ENCODE peak calls at places on chromosomes 13 and 19, in six cellular contexts. One of them, this sample, is unnamed. For H3K4me1, the result is how much of the 10 kb centered on the place peaks cover.

GRCh38 chr13:67238277-67238859 is 8.2 kb upstream of the PCDH9 start:
- DNase-seq in colonic mucosa: no peak
- DNase-seq in CD4-positive, alpha-beta memory T cell: no peak
- DNase-seq in heart right ventricle: no peak
- DNase-seq in esophagus squamous epithelium: no peak
- DNase-seq in left lung: no peak
- DNase-seq in this sample: peak

GRCh38 chr19:8204961-8205360 is 4.2 kb upstream of the CERS4 start:
- DNase-seq in colonic mucosa: no peak
- DNase-seq in esophagus squamous epithelium: no peak
- DNase-seq in heart right ventricle: no peak
- DNase-seq in CD4-positive, alpha-beta memory T cell: no peak
- DNase-seq in left lung: peak
- DNase-seq in this sample: no peak

GRCh38 chr13:28636677-28637317 is 22.1 kb upstream of the POMP start:
- DNase-seq in colonic mucosa: peak
- DNase-seq in esophagus squamous epithelium: peak
- DNase-seq in heart right ventricle: peak
- DNase-seq in left lung: no peak
- DNase-seq in CD4-positive, alpha-beta memory T cell: peak
- DNase-seq in this sample: peak

GRCh38 chr19:36604656-36605100 is 435 bp upstream of the ZNF382 start:
- DNase-seq in colonic mucosa: peak
- DNase-seq in esophagus squamous epithelium: no peak
- DNase-seq in left lung: peak
- DNase-seq in heart right ventricle: peak
- DNase-seq in CD4-positive, alpha-beta memory T cell: peak
- DNase-seq in this sample: peak

GRCh38 chr19:5492813-5493409 is 37.7 kb downstream of the ZNRF4 start:
- DNase-seq in colonic mucosa: no peak
- DNase-seq in left lung: no peak
- DNase-seq in esophagus squamous epithelium: no peak
- DNase-seq in heart right ventricle: no peak
- DNase-seq in CD4-positive, alpha-beta memory T cell: no peak
- DNase-seq in this sample: no peak

GRCh38 chr13:70183041-70183440 is 74.8 kb upstream of the KLHL1 start:
- DNase-seq in left lung: no peak
- DNase-seq in heart right ventricle: no peak
- DNase-seq in colonic mucosa: no peak
- DNase-seq in esophagus squamous epithelium: no peak
- DNase-seq in CD4-positive, alpha-beta memory T cell: no peak
- DNase-seq in this sample: no peak

GRCh38 chr19:46975918-46976782 is 43.5 kb upstream of the NPAS1 start:
- DNase-seq in CD4-positive, alpha-beta memory T cell: no peak
- DNase-seq in esophagus squamous epithelium: no peak
- DNase-seq in heart right ventricle: peak
- DNase-seq in colonic mucosa: peak
- DNase-seq in left lung: peak
- DNase-seq in this sample: no peak

GRCh38 chr19:6519289-6519688 is 11.5 kb upstream of the TNFSF9 start:
- DNase-seq in CD4-positive, alpha-beta memory T cell: no peak
- DNase-seq in heart right ventricle: no peak
- DNase-seq in esophagus squamous epithelium: no peak
- DNase-seq in colonic mucosa: no peak
- DNase-seq in left lung: no peak
- DNase-seq in this sample: no peak

GRCh38 chr19:3682741-3683404 is 17.4 kb downstream of the PIP5K1C start:
- DNase-seq in colonic mucosa: no peak
- DNase-seq in esophagus squamous epithelium: no peak
- DNase-seq in left lung: no peak
- DNase-seq in heart right ventricle: no peak
- DNase-seq in CD4-positive, alpha-beta memory T cell: no peak
- DNase-seq in this sample: no peak

GRCh38 chr13:71867101-71867814 is at the start of gene DACH1:
- DNase-seq in heart right ventricle: peak
- DNase-seq in CD4-positive, alpha-beta memory T cell: peak
- DNase-seq in left lung: peak
- DNase-seq in colonic mucosa: peak
- DNase-seq in esophagus squamous epithelium: peak
- DNase-seq in this sample: peak

GRCh38 chr13:104773775-104774174 is 1707.6 kb upstream of the SLC10A2 start:
- DNase-seq in heart right ventricle: no peak
- DNase-seq in esophagus squamous epithelium: no peak
- DNase-seq in colonic mucosa: no peak
- DNase-seq in CD4-positive, alpha-beta memory T cell: peak
- DNase-seq in left lung: no peak
- DNase-seq in this sample: peak

DNA sequence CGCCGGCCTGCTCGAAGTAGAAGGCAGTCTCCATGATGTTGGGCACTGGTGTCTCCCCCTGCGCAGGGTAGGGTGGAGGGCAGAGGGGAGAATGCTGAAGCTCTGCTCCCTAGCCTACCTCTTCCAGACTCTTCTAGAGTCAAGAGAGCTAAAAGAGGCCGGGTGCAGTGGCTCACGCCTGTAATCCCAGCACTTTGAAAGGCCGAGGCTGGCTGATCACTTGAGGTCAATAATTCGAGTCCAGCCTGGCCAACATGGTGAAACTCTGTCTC is 10.2 kb downstream of the RSPH6A start:
- DNase-seq in esophagus squamous epithelium: no peak
- DNase-seq in colonic mucosa: no peak
- DNase-seq in CD4-positive, alpha-beta memory T cell: no peak
- DNase-seq in left lung: no peak
- DNase-seq in heart right ventricle: no peak
- DNase-seq in this sample: no peak
- H3K4me1 ChIP-seq in esophagus squamous epithelium: under half
- H3K4me1 ChIP-seq in colonic mucosa: under half
- H3K4me1 ChIP-seq in CD4-positive, alpha-beta memory T cell: under half
- H3K4me1 ChIP-seq in left lung: under half
- H3K4me1 ChIP-seq in heart right ventricle: under half
- H3K4me1 ChIP-seq in this sample: under half

DNA sequence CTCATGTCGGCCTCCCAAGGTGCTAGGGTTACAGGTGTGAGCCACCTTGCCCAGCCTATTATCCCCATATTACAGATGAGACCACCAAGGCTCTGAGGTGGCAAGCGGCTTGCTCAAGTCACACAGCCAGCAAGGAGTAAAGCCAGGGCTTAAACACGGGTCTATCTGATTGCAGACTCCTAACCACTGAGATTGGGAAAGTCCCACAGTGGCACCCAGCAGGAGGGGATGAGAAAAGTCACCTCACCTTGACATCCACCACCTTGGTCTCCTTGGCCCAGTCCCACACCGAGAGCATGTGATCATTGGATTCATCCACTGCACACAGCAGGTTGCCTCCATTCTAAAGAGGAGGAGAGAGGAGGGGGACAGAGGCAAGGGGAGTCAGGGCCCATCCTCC is 9.5 kb downstream of the EML2 start:
- DNase-seq in heart right ventricle: no peak
- DNase-seq in esophagus squamous epithelium: no peak
- DNase-seq in left lung: no peak
- DNase-seq in CD4-positive, alpha-beta memory T cell: no peak
- DNase-seq in colonic mucosa: no peak
- DNase-seq in this sample: no peak
- H3K27ac ChIP-seq in heart right ventricle: no peak
- H3K27ac ChIP-seq in esophagus squamous epithelium: no peak
- H3K27ac ChIP-seq in left lung: no peak
- H3K27ac ChIP-seq in CD4-positive, alpha-beta memory T cell: no peak
- H3K27ac ChIP-seq in colonic mucosa: no peak
- H3K27ac ChIP-seq in this sample: no peak

GRCh38 chr13:110390572-110390971 is 83.5 kb downstream of the COL4A2 start:
- DNase-seq in esophagus squamous epithelium: no peak
- DNase-seq in left lung: no peak
- DNase-seq in colonic mucosa: no peak
- DNase-seq in CD4-positive, alpha-beta memory T cell: no peak
- DNase-seq in heart right ventricle: no peak
- DNase-seq in this sample: no peak

GRCh38 chr13:110388141-110388943 is 81.3 kb downstream of the COL4A2 start:
- DNase-seq in CD4-positive, alpha-beta memory T cell: no peak
- DNase-seq in colonic mucosa: no peak
- DNase-seq in heart right ventricle: peak
- DNase-seq in esophagus squamous epithelium: no peak
- DNase-seq in left lung: no peak
- DNase-seq in this sample: no peak

GRCh38 chr13:110391273-110391672 is 84.2 kb downstream of the COL4A2 start:
- DNase-seq in left lung: no peak
- DNase-seq in colonic mucosa: no peak
- DNase-seq in heart right ventricle: no peak
- DNase-seq in esophagus squamous epithelium: no peak
- DNase-seq in CD4-positive, alpha-beta memory T cell: no peak
- DNase-seq in this sample: no peak

GRCh38 chr13:110382830-110383229 is 75.7 kb downstream of the COL4A2 start:
- DNase-seq in left lung: no peak
- DNase-seq in colonic mucosa: no peak
- DNase-seq in heart right ventricle: no peak
- DNase-seq in CD4-positive, alpha-beta memory T cell: no peak
- DNase-seq in esophagus squamous epithelium: no peak
- DNase-seq in this sample: no peak

GRCh38 chr13:110387451-110388140 is 80.5 kb downstream of the COL4A2 start:
- DNase-seq in esophagus squamous epithelium: no peak
- DNase-seq in heart right ventricle: peak
- DNase-seq in colonic mucosa: no peak
- DNase-seq in left lung: no peak
- DNase-seq in CD4-positive, alpha-beta memory T cell: no peak
- DNase-seq in this sample: no peak
- H3K4me3 ChIP-seq in esophagus squamous epithelium: no peak
- H3K4me3 ChIP-seq in heart right ventricle: peak
- H3K4me3 ChIP-seq in colonic mucosa: no peak
- H3K4me3 ChIP-seq in left lung: no peak
- H3K4me3 ChIP-seq in CD4-positive, alpha-beta memory T cell: no peak
- H3K4me3 ChIP-seq in this sample: no peak

GRCh38 chr19:15328312-15328711 is 4.0 kb downstream of the BRD4 start:
- DNase-seq in heart right ventricle: no peak
- DNase-seq in CD4-positive, alpha-beta memory T cell: no peak
- DNase-seq in esophagus squamous epithelium: no peak
- DNase-seq in left lung: peak
- DNase-seq in colonic mucosa: no peak
- DNase-seq in this sample: no peak

GRCh38 chr19:15332311-15332996 is at the start of gene BRD4:
- DNase-seq in colonic mucosa: peak
- DNase-seq in left lung: peak
- DNase-seq in heart right ventricle: peak
- DNase-seq in CD4-positive, alpha-beta memory T cell: peak
- DNase-seq in esophagus squamous epithelium: no peak
- DNase-seq in this sample: peak

GRCh38 chr19:15324791-15325519 is 7.4 kb downstream of the BRD4 start:
- DNase-seq in left lung: no peak
- DNase-seq in colonic mucosa: peak
- DNase-seq in CD4-positive, alpha-beta memory T cell: no peak
- DNase-seq in esophagus squamous epithelium: no peak
- DNase-seq in heart right ventricle: no peak
- DNase-seq in this sample: no peak

GRCh38 chr19:15331419-15332310 is 674 bp downstream of the BRD4 start:
- DNase-seq in colonic mucosa: peak
- DNase-seq in heart right ventricle: peak
- DNase-seq in left lung: peak
- DNase-seq in esophagus squamous epithelium: no peak
- DNase-seq in CD4-positive, alpha-beta memory T cell: peak
- DNase-seq in this sample: peak

DNA sequence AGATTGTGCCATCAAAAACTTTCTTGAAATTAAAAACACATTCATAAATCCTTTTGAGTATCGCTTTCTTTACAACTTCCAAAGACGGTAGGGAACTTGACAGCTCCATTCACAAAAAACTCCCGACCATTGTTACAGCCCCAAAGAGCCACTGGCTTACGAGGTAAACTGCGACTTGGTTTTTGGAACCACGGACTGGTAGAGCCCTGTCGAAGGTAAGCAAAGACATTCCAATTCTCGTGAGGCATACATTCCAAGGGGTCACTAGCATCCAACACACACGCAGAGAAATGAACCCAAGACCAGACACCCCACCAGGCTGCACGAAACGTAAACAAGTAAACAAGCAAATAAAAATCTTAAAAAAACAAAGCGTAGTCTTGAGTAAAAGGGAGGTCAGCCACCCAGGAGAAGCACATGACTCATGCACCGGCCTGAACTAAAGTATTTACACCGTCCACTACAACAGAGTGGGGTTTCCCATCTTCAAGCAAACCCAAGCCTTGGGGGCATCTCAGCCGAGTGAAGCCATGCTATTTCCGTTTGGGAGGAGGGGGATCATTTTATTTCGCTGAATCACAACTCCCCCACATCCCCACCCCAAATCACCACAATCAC is 1.4 kb downstream of the BRD4 start:
- DNase-seq in heart right ventricle: no peak
- DNase-seq in CD4-positive, alpha-beta memory T cell: no peak
- DNase-seq in left lung: peak
- DNase-seq in colonic mucosa: peak
- DNase-seq in esophagus squamous epithelium: no peak
- DNase-seq in this sample: no peak
- H3K4me1 ChIP-seq in heart right ventricle: half or more
- H3K4me1 ChIP-seq in CD4-positive, alpha-beta memory T cell: half or more
- H3K4me1 ChIP-seq in left lung: under half
- H3K4me1 ChIP-seq in colonic mucosa: under half
- H3K4me1 ChIP-seq in esophagus squamous epithelium: half or more
- H3K4me1 ChIP-seq in this sample: under half

DNA sequence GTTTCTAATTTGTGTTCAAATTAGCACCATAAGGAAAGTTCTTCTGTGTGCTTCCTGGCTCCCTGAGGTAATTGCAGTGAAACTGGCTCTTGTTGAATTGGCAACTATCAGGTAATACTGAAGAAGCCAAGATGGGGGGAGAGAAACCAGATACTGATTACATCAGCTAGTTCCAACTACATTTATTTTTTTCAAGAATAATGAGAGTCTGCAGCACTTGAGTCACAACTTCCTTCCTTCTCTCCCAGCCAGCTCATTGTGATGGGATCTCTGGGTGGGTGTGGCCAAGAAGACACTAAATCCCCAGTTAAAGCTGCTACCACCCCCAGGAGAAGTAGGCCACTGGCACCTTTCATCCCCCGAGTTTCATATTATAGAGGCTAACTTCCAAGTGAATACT is 100.7 kb upstream of the RXFP2 start:
- DNase-seq in esophagus squamous epithelium: no peak
- DNase-seq in CD4-positive, alpha-beta memory T cell: no peak
- DNase-seq in colonic mucosa: no peak
- DNase-seq in left lung: no peak
- DNase-seq in heart right ventricle: peak
- DNase-seq in this sample: no peak
- H3K27ac ChIP-seq in esophagus squamous epithelium: no peak
- H3K27ac ChIP-seq in CD4-positive, alpha-beta memory T cell: no peak
- H3K27ac ChIP-seq in colonic mucosa: no peak
- H3K27ac ChIP-seq in left lung: no peak
- H3K27ac ChIP-seq in heart right ventricle: no peak
- H3K27ac ChIP-seq in this sample: no peak

This sample was measured in naive thymus-derived CD4-positive, alpha-beta T cell.